ENCODE peak calls at places on chromosomes 11 and 22, in four cellular contexts. B is HCT116, R is IMR-90, H is body of pancreas. X is an unnamed sample.

GRCh38 chr11:92246637-92247036 is 22.0 kb downstream of the FAT3 start:
- DNase-seq in B (no peak), R (no peak), H (no peak), X (no peak)

GRCh38 chr11:61700221-61700620 is 20.0 kb downstream of the DAGLA start:
- DNase-seq in B (peak), R (peak), H (peak), X (no peak)

GRCh38 chr11:47216141-47216798 is 1.5 kb downstream of the DDB2 start:
- DNase-seq in B (peak), R (peak), H (peak), X (peak)

GRCh38 chr11:106156290-106156937 is 79.0 kb downstream of the AASDHPPT start:
- DNase-seq in B (peak), R (peak), H (peak), X (no peak)

GRCh38 chr11:74710291-74710938 is 20.8 kb downstream of the CHRDL2 start:
- DNase-seq in B (no peak), R (peak), H (no peak), X (no peak)

GRCh38 chr11:116837231-116838091 is at the start of gene APOA1:
- DNase-seq in B (no peak), R (no peak), H (no peak), X (no peak)

GRCh38 chr11:20623258-20623657 is 23.9 kb downstream of the SLC6A5 start:
- DNase-seq in B (no peak), R (no peak), H (no peak), X (no peak)

GRCh38 chr22:17803871-17804270 is 29.6 kb upstream of the BID start:
- DNase-seq in B (no peak), R (no peak), H (no peak), X (no peak)

GRCh38 chr11:65129649-65130441 is 4.5 kb downstream of the SYVN1 start:
- DNase-seq in B (no peak), R (no peak), H (no peak), X (no peak)

GRCh38 chr11:120746395-120746794 is 234.8 kb downstream of the GRIK4 start:
- DNase-seq in B (no peak), R (no peak), H (no peak), X (no peak)

GRCh38 chr22:39915295-39915726 is 14.4 kb downstream of the GRAP2 start:
- DNase-seq in B (no peak), R (no peak), H (no peak), X (no peak)

GRCh38 chr11:34345991-34346480 is 11.8 kb downstream of the ABTB2 start:
- DNase-seq in B (no peak), R (peak), H (no peak), X (no peak)

GRCh38 chr11:118621898-118622375 is 14.5 kb downstream of the PHLDB1 start:
- DNase-seq in B (no peak), R (no peak), H (no peak), X (no peak)

GRCh38 chr11:118620529-118621070 is 13.2 kb downstream of the PHLDB1 start:
- DNase-seq in B (no peak), R (no peak), H (no peak), X (peak)

GRCh38 chr11:118623291-118623655 is 15.9 kb downstream of the PHLDB1 start:
- DNase-seq in B (no peak), R (peak), H (no peak), X (peak)

GRCh38 chr11:118621071-118621815 is 13.8 kb downstream of the PHLDB1 start:
- DNase-seq in B (peak), R (peak), H (peak), X (peak)

DNA sequence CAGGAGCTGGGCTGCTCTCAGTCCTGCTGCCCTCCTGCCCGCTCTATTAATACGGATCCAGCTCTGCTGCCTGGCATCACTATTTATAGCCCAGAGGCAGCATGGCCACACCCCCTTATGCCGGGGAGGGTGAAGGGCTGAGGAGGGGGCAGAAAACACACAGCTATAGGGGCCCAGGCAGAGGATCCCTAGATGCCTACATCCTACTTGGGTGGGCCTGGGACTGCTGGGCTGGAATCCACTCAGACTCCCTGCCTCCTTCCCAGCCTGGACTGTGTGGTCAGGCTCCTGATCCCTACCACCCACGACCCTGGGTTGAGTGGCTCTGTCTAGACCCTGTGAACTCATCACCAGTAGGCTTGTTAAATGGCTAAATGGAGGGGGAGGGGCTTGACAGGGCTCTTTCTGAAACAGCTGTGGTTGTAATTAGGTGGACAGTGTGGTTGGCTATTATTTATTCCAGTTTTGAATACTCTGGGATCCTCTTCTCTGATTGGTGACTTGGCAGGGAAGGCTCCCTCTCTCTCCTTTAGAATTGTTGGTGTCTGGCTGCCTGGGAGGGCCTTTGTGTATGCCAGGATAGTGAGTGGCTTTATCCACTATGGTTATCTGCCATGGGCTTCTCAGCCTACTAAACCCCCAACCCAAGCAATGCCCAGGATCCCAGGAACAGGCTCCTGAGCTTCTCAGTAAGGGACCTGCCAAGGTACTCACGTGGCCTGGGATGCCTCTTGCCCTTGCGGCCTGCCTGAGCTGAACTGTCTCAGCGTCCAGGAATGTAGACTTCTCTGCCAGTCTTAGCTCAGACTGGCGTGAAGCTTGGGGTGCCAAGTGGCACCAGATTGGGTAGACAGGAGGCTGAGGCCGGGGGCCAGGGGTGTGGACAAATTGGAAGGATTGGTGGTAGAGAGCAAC is 15.2 kb downstream of the PHLDB1 start:
- DNase-seq in B (peak), R (peak), H (no peak), X (peak)
- TF ChIP-seq POLR2A in B (no peak), R (peak), H (no peak), X (no peak)

GRCh38 chr11:22732588-22732987 is 66.2 kb downstream of the GAS2 start:
- DNase-seq in B (no peak), R (no peak), H (no peak), X (no peak)

GRCh38 chr11:22733433-22733832 is 67.0 kb downstream of the GAS2 start:
- DNase-seq in B (no peak), R (no peak), H (no peak), X (no peak)

GRCh38 chr11:22728600-22729394 is 62.4 kb downstream of the GAS2 start:
- DNase-seq in B (no peak), R (no peak), H (no peak), X (no peak)

GRCh38 chr11:22733849-22734248 is 67.4 kb downstream of the GAS2 start:
- DNase-seq in B (no peak), R (no peak), H (no peak), X (no peak)

DNA sequence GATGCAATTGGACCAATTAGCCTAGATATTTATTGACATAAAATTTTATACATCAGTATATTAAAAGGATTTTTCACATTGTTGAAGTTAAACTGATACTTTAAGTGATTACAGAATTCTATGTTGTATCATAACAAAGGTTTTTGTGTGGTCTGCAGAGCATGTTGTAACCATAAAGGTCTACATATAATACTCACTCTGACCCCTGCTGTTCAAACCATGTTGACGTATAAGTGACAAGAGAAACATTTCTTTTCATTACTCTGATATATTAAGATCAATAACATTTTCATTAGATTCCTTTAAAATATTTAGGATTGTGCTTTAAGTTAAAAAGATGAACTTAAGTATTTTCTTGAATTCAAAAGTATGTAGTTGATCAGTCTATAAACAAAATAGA is 63.9 kb downstream of the GAS2 start:
- DNase-seq in B (no peak), R (peak), H (no peak), X (no peak)
- TF ChIP-seq CTCF in B (no peak), R (no peak), H (no peak), X (no peak)

DNA sequence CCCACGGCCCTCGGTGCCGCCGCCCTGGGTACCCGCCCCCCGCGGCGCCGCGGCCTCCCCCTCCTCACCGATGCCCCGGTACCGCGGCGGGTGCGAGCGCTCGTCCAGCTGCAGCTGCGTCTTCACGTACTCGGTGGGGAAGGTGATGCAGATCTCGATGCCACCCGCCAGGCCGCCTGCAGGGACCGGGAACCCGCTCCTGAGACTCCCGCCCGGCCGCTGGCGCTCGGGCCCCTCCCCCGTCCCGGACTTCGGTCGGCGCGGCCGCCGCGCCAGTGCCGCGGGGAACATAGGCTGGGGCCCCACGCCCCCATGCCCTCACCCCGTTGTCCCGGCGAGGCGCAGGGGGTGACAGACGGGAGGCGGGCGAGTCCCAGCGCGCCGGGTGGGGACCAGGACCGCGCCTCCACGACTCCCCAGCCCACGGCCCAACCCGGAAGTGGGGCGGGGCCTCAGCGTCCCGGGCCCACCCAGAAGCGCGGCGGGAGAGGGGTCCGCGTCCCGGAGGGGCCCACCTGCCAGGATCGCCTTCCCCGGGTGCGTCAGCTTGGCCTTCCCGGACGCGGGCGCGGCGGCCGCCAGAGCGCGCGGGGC is 374 bp downstream of the SLC25A1 start:
- DNase-seq in B (no peak), R (peak), H (peak), X (no peak)
- TF ChIP-seq POLR2A in B (no peak), R (no peak), H (peak), X (no peak)

DNA sequence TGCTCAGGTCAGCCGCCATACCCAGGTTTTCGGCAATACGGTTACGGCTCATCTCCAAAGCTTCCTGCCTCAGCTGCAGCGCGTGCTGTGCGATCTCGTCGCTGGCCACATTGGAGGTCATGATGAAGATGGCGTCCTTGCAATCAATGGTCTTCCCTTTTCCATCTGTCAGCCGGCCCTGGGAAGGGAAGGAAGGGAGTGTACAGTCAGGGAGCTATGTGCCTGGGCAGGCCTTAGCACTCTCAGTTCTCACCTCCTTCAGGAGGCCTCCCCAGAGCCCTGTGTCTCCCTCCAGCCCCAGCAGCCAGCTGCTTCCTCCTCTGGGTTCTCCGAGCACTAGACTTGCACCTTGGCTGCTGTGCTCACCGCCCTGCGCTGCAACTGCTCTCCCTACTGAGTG is 51.5 kb upstream of the PHOX2A start:
- DNase-seq in B (no peak), R (no peak), H (no peak), X (no peak)
- TF ChIP-seq CTCF in B (no peak), R (no peak), H (no peak), X (no peak)

GRCh38 chr11:126653040-126653439 is 297.6 kb downstream of the ST3GAL4 start:
- DNase-seq in B (no peak), R (no peak), H (no peak), X (no peak)

GRCh38 chr11:126654886-126655806 is 299.7 kb downstream of the ST3GAL4 start:
- DNase-seq in B (no peak), R (no peak), H (no peak), X (no peak)

GRCh38 chr11:126658306-126659056 is 303.0 kb downstream of the ST3GAL4 start:
- DNase-seq in B (no peak), R (no peak), H (no peak), X (no peak)

GRCh38 chr11:126661051-126661450 is 305.6 kb downstream of the ST3GAL4 start:
- DNase-seq in B (no peak), R (no peak), H (no peak), X (no peak)

DNA sequence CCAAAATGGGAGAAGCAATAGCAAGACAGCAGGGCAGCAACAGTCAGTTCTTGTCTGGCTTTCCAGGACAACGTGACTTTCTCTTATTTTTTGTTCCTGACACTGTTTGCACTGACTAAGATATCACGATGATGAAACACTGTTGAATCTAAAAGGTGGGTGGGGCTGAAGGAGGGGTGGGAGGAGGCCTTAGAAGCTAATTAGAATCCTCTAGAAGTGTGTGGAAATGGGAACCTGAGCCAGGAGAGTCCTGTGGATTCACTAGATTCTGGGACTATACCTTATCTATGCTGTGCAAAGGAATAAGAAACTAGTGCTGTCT is 300.3 kb downstream of the ST3GAL4 start:
- DNase-seq in B (no peak), R (peak), H (no peak), X (no peak)
- TF ChIP-seq POLR2A in B (no peak), R (no peak), H (no peak), X (no peak)